ENCODE peak calls at places on chromosomes 1 and 21, in four cellular contexts. L is GM12878, D is endothelial cell of umbilical vein, Q is HCT116. C is an unnamed sample.
A peak's percentile ranks its signal among the peaks of the same experiment; 100 is the strongest.

GRCh38 chr1:7434566-7434965 is 336.5 kb upstream of the VAMP3 start:
- DNase-seq in Q (no peak), D (no peak), L (no peak), C (no peak)

GRCh38 chr1:54884135-54884586 is 2.8 kb downstream of the DHCR24 start:
- DNase-seq in L (no peak), D (no peak), Q (no peak), C (no peak)

GRCh38 chr1:161091093-161091492 is 1.7 kb upstream of the NECTIN4 start:
- DNase-seq in Q (no peak), D (no peak), L (no peak), C (no peak)

GRCh38 chr1:203629509-203630082 is 3.0 kb downstream of the ATP2B4 start:
- DNase-seq in L (no peak), D (peak; percentile 64), Q (no peak), C (peak; percentile 17)

GRCh38 chr1:32246888-32247273 is at the start of gene FAM167B:
- DNase-seq in L (no peak), Q (no peak), D (peak; percentile 37), C (no peak)

GRCh38 chr1:65423884-65424655 is 3.6 kb downstream of the LEPR start:
- DNase-seq in L (peak; percentile 40), Q (peak; percentile 70), D (peak; percentile 86), C (peak; percentile 8)

GRCh38 chr1:16625497-16626408 is 12.4 kb upstream of the NBPF1 start:
- DNase-seq in Q (no peak), D (no peak), L (no peak), C (no peak)

GRCh38 chr1:49728377-49728776 is 295.4 kb downstream of the AGBL4 start:
- DNase-seq in D (no peak), L (no peak), Q (no peak), C (no peak)

GRCh38 chr1:231407537-231408396 is 14.3 kb downstream of the EGLN1 start:
- DNase-seq in Q (no peak), L (no peak), D (peak; percentile 75), C (no peak)

GRCh38 chr1:12620142-12620865 is 2.3 kb upstream of the DHRS3 start:
- DNase-seq in D (no peak), L (no peak), Q (no peak), C (no peak)

GRCh38 chr1:203378529-203379271 is 27.8 kb upstream of the FMOD start:
- DNase-seq in Q (no peak), L (no peak), D (no peak), C (no peak)

DNA sequence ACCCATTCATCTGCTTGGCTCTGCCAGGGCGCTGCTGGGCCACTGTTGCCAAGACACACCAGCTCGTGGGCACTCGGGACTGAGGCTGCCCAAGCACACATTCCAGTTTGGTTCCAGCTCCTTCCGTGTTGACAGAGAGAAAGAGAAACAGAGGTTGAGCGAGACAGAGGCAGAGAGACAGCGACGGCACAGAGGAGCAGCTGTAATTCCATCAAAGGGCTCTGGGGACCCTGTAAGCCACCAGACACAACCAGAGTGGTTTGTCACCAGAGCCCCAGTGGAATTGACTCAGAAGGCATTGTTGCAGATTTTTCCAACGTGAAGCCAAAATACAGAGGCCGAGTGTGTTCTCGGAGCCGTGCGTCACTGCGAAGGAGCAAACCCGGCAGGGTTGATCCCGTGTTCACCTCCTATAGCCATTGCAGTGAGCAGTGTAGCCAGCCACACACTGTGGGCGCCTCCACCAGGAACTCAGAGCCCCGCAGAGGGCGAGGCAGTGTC is 33.5 kb downstream of the SYF2 start:
- DNase-seq in Q (no peak), L (no peak), D (no peak), C (no peak)
- TF ChIP-seq CTCF in Q (no peak), L (peak; percentile 25), D (no peak), C (peak; percentile 26)

GRCh38 chr1:111733996-111734369 is 5.2 kb downstream of the INKA2 start:
- DNase-seq in D (no peak), L (no peak), Q (no peak), C (no peak)
- H3K36me3 ChIP-seq in D (no peaks in the 10 kb centered on the region), L (no peaks in the 10 kb centered on the region), Q (no peaks in the 10 kb centered on the region), C (peaks cover 3% of the 10 kb centered on the region)

DNA sequence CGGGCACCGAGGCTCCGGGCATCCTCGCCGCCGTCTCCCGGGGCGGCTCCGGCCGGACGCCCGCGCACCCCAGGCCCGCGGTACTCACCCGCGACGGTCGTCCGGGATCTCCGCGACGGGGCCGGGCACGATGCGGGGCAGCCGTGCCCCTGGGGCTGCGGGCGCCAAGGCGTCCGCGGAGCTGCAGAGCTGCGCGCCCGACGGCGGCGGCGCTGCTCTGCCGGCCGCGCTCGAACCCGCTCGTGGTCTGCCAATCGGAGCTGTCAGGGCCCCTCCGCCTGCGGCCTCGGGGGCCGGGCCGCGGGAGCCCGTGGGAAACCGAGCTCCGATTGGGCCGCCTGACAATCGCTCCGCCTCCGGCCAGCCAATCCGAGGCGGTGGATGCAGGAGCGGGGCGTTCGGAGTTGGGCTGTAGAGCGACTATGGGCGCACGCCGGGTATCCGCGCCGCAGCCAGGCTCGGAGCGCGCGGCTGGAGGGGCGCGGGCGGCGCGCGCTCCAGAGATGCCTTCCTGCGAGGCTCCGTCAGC is 100.6 kb upstream of the SOD1 start:
- DNase-seq in D (peak; percentile 79), Q (peak; percentile 80), L (peak; percentile 54), C (peak; percentile 84)
- TF ChIP-seq CTCF in D (no peak), Q (no peak), L (peak; percentile 22), C (no peak)

DNA sequence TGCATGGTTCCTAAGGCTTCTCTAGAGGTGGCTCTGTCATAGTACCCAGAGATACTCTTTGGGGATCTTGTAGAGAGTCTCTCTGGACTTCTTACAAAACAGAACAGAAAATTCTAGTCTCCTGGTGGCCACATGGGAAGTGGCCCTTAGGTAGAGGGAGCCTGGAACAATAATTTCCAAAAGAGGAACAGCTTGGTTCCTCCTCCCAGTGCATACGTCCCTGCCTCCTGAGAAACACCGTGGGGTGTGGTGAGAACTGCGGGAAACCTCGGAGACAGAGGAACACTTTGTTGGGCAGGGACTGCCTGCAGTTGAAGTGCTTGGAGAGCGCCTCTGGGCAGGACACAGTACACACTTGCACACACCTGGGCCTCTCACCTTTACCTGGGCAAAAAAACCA is 38.8 kb upstream of the EPHA8 start:
- DNase-seq in D (no peak), Q (no peak), L (no peak), C (no peak)
- H3K36me3 ChIP-seq in D (peaks cover 42% of the 10 kb centered on the region), Q (peaks cover 28% of the 10 kb centered on the region), L (peaks cover 17% of the 10 kb centered on the region), C (peaks cover 25% of the 10 kb centered on the region)

GRCh38 chr21:46247699-46248460 is 19.3 kb upstream of the LSS start:
- DNase-seq in D (no peak), Q (no peak), L (no peak), C (no peak)
- TF ChIP-seq CTCF in D (no peak), Q (no peak), L (no peak), C (no peak)

GRCh38 chr1:41033272-41033671 is 11.7 kb upstream of the SLFNL1 start:
- DNase-seq in L (no peak), Q (no peak), D (no peak), C (no peak)
- H3K36me3 ChIP-seq in L (peaks cover 34% of the 10 kb centered on the region), Q (peaks cover 17% of the 10 kb centered on the region), D (peaks cover 10% of the 10 kb centered on the region), C (peaks cover 17% of the 10 kb centered on the region)

GRCh38 chr1:198657550-198658064 is 18.8 kb downstream of the PTPRC start:
- DNase-seq in Q (no peak), D (peak; percentile 66), L (no peak), C (no peak)
- TF ChIP-seq CTCF in Q (no peak), D (no peak), L (no peak), C (no peak)

GRCh38 chr1:11216074-11216473 is 26.9 kb downstream of the ANGPTL7 start:
- DNase-seq in L (no peak), D (no peak), Q (no peak), C (no peak)

GRCh38 chr1:11215018-11216005 is 26.2 kb downstream of the ANGPTL7 start:
- DNase-seq in Q (no peak), L (no peak), D (no peak), C (no peak)

GRCh38 chr1:11207898-11208611 is 18.9 kb downstream of the ANGPTL7 start:
- DNase-seq in L (no peak), D (no peak), Q (no peak), C (no peak)

GRCh38 chr1:11211925-11212587 is 22.9 kb downstream of the ANGPTL7 start:
- DNase-seq in D (no peak), Q (no peak), L (no peak), C (no peak)

DNA sequence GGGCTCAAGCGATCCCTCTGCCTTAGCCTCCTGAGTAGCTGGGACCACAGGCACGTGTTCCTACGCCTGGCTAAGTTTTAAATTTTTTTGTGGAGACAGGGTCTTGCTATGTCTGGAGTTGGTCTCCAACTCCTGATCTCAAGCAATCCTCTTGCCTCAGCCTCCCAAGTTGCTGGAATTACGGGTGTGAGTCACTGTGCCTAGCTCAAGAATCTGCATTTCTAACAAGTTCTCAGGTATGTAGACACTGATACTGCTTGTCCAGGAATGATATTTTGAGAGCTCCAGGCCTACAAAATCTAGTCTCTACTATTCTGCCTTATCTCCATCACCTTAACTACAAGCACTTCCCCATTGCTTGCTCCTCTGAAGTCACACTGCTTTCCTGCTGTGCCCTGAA is 22.3 kb downstream of the ANGPTL7 start:
- DNase-seq in D (no peak), Q (no peak), L (no peak), C (no peak)
- H3K36me3 ChIP-seq in D (peaks cover 40% of the 10 kb centered on the region), Q (peaks cover 23% of the 10 kb centered on the region), L (peaks cover 48% of the 10 kb centered on the region), C (peaks cover 20% of the 10 kb centered on the region)

DNA sequence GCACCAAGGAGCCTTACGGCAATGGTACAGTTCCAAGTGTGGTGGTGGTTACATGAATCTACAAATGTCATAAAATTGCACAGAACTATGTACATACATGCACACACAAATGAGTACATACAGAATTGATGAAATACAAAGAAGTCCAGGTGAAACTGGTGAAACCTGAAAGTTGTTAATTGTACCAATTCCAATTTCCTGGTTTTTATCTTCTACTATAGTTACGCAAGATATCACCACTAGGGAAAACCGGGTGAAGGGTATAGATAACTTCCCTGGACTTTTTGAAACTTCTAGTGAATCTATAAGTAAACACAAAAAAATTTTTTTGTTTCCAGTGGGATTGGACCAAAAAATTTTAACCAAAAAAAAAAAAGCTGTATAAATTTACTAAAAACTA is 18.9 kb downstream of the HSF2BP start:
- DNase-seq in D (no peak), L (no peak), Q (no peak), C (no peak)
- TF ChIP-seq CTCF in D (no peak), L (no peak), Q (no peak), C (no peak)

C was measured in GM06990.